ENCODE peak calls at places on chromosomes 6 and 20, in six cellular contexts. D, N, E, J, L and A are unnamed samples.

GRCh38 chr6:4281341-4282293 is 146.2 kb upstream of the ECI2 start:
- DNase-seq in D (peak; percentile 44), J (peak; percentile 62), L (peak; percentile 39), E (peak; percentile 62), N (no peak), A (no peak)

GRCh38 chr20:38880952-38881735 is 45.1 kb upstream of the FAM83D start:
- DNase-seq in E (no peak), D (no peak), L (no peak), J (no peak), N (no peak), A (peak; percentile 95)

GRCh38 chr20:20204326-20204725 is 152.0 kb downstream of the CFAP61 start:
- DNase-seq in N (no peak), D (no peak), L (no peak), E (no peak), J (no peak), A (peak; percentile 43)

GRCh38 chr6:1739680-1740079 is 130.0 kb downstream of the FOXC1 start:
- DNase-seq in N (no peak), J (no peak), L (no peak), D (no peak), E (no peak), A (no peak)

GRCh38 chr6:6629416-6629815 is 40.9 kb downstream of the LY86 start:
- DNase-seq in N (no peak), E (no peak), D (no peak), L (peak; percentile 6), J (no peak), A (no peak)

GRCh38 chr6:130761286-130761685 is 65.9 kb upstream of the SMLR1 start:
- DNase-seq in E (no peak), L (no peak), J (no peak), D (no peak), N (no peak), A (no peak)

GRCh38 chr6:132736239-132736638 is 21.5 kb downstream of the VNN2 start:
- DNase-seq in D (no peak), L (no peak), J (no peak), N (no peak), E (peak; percentile 14), A (no peak)

GRCh38 chr20:57660510-57661199 is 40.4 kb upstream of the ZBP1 start:
- DNase-seq in E (no peak), N (no peak), J (no peak), D (no peak), L (no peak), A (no peak)

GRCh38 chr6:119148102-119148824 is 69.8 kb upstream of the FAM184A start:
- DNase-seq in J (peak; percentile 66), N (no peak), D (peak; percentile 43), E (peak; percentile 83), L (peak; percentile 70), A (peak; percentile 54)

GRCh38 chr6:26017567-26017966 is 55.0 kb downstream of the TRIM38 start:
- DNase-seq in L (peak; percentile 96), E (peak; percentile 95), N (no peak), D (peak; percentile 38), J (peak; percentile 30), A (no peak)

GRCh38 chr6:141123084-141123483 is 1009.6 kb upstream of the GJE1 start:
- DNase-seq in J (no peak), E (peak; percentile 15), N (no peak), D (no peak), L (no peak), A (no peak)

GRCh38 chr20:15162061-15162740 is 824.8 kb upstream of the FLRT3 start:
- DNase-seq in E (no peak), N (no peak), D (no peak), J (no peak), L (no peak), A (no peak)

GRCh38 chr6:19465240-19465639 is 371.9 kb upstream of the ID4 start:
- DNase-seq in L (no peak), E (no peak), J (no peak), N (no peak), D (no peak), A (no peak)

GRCh38 chr20:51712501-51713212 is 55.5 kb downstream of the ATP9A start:
- DNase-seq in E (peak; percentile 39), L (peak; percentile 21), J (peak; percentile 51), D (no peak), N (no peak), A (no peak)

GRCh38 chr6:162123797-162124196 is 603.8 kb downstream of the PRKN start:
- DNase-seq in E (no peak), D (no peak), J (no peak), L (no peak), N (no peak), A (no peak)

GRCh38 chr6:16413399-16413798 is 175.0 kb downstream of the GMPR start:
- DNase-seq in N (no peak), J (no peak), D (no peak), E (peak; percentile 37), L (no peak), A (no peak)

GRCh38 chr6:31412506-31412905 is 9.1 kb downstream of the MICA start:
- DNase-seq in J (no peak), D (no peak), L (no peak), E (no peak), N (no peak), A (no peak)

GRCh38 chr20:63538204-63539091 is 1.3 kb upstream of the PTK6 start:
- DNase-seq in J (no peak), N (no peak), E (peak; percentile 22), D (peak; percentile 95), L (no peak), A (no peak)

GRCh38 chr6:14452567-14453527 is 335.3 kb downstream of the CD83 start:
- DNase-seq in D (no peak), E (no peak), N (no peak), J (no peak), L (no peak), A (no peak)

GRCh38 chr6:150280703-150281102 is 88.1 kb upstream of the IYD start:
- DNase-seq in E (no peak), J (no peak), L (no peak), D (no peak), N (no peak), A (no peak)

GRCh38 chr6:150279533-150279932 is 89.3 kb upstream of the IYD start:
- DNase-seq in D (no peak), J (no peak), N (no peak), E (no peak), L (no peak), A (no peak)

GRCh38 chr6:150286919-150287318 is 81.9 kb upstream of the IYD start:
- DNase-seq in J (no peak), N (no peak), E (peak; percentile 7), L (no peak), D (no peak), A (no peak)

GRCh38 chr6:150282806-150283205 is 86.0 kb upstream of the IYD start:
- DNase-seq in J (no peak), N (no peak), E (peak; percentile 13), D (no peak), L (no peak), A (no peak)

GRCh38 chr6:150281767-150282166 is 87.0 kb upstream of the IYD start:
- DNase-seq in L (no peak), D (no peak), J (no peak), N (no peak), E (no peak), A (no peak)
- H3K36me3 ChIP-seq in L (no peaks in the 10 kb centered on the region), D (no peaks in the 10 kb centered on the region), J (no peaks in the 10 kb centered on the region), N (no peaks in the 10 kb centered on the region), E (no peaks in the 10 kb centered on the region), A (no peaks in the 10 kb centered on the region)

DNA sequence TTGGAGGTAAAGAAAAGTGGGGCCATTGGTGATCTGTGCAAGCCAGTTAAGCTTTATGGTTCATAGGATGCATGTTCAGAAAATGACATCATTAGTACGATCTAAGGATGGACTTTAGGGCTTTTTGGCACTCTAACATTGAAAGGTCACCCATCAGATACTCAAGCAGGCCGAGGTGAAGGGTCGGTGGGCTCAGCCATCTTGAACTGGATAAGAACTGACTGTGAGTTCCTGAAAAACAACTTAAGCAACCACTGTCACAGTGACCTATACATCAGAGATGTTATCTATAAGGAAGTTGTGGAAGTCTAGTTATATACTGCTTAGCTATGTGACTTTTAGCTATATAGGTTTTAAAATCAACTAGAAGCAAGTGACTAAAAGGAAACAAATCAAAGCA is 13.0 kb upstream of the ITCH start:
- DNase-seq in N (no peak), E (no peak), D (no peak), J (no peak), L (no peak), A (no peak)
- H3K4me3 ChIP-seq in N (no peak overlapping the region), E (no peak overlapping the region), D (no peak overlapping the region), J (no peak overlapping the region), L (no peak overlapping the region), A (no peak overlapping the region)

DNA sequence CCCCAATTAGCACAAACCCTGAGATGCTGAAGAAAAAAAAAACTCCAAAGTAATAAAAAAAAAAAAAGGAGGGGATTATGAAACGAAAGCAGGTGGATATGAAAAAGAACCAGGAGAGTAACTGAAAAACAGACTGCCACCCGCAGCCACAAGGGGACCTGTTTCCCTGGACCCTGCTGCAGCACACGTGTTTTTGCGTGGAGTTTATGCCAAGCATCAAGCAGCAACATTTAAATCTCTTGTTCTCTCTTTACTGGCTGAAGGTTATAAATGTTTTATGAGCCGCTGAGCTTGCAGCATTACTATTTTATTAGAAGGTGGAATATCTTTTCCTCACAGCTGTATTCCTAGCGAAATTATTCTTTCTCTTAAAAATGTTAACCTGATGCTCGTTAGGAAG is 131.6 kb upstream of the OLIG3 start:
- DNase-seq in N (no peak), E (no peak), D (no peak), J (no peak), L (no peak), A (no peak)
- TF ChIP-seq CTCF in N (peak; percentile 22), E (no peak), D (no peak), J (no peak), L (peak; percentile 11), A (peak; percentile 45)

GRCh38 chr6:8079116-8079515 is 14.9 kb upstream of the BLOC1S5 start:
- DNase-seq in E (no peak), N (no peak), D (no peak), J (no peak), L (no peak), A (no peak)

GRCh38 chr6:8084586-8084985 is 17.8 kb downstream of the EEF1E1 start:
- DNase-seq in N (no peak), J (no peak), D (no peak), L (no peak), E (no peak), A (no peak)

GRCh38 chr6:8082954-8083858 is 19.0 kb upstream of the BLOC1S5 start:
- DNase-seq in D (no peak), J (peak; percentile 53), E (peak; percentile 96), N (peak; percentile 83), L (peak; percentile 68), A (no peak)

GRCh38 chr6:8082572-8082953 is 18.4 kb upstream of the BLOC1S5 start:
- DNase-seq in N (no peak), D (no peak), E (no peak), L (no peak), J (no peak), A (no peak)

DNA sequence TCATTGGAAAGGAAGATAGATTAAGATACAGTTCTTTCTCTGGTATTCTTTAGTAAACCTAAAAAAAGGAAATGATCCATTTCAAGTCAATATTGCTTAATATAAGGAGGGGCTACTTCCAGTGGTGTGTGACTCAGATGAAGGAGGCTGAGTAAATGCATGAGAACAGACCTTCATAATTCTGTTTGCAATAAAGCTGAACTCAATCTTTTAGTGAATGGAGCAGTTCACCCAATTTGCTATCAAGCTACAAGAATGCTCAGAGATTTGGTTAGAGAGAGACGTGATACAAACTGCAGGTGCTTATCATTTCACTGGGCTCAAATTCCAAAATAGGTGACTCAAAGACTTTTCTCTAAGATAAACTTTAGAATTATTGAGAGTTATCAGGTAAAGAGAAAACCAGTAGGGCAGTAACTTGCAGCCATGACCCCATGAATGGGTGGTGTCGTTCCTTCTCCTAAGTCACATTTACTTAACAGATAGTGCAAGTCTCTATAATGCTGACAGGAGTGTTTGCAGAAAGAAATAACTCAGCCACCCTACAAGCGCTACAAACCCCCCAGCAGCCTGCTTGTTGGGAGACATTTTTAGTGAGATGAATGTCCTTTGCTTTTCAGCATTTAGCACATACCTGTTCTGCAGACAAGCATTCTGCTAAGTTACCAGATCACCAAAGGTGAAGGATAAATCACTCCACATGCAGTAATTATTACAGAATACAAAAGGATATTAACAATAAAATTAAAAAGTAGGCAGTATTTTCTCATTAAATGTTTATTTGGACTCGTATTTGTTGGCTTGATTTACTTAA is 16.4 kb upstream of the BLOC1S5 start:
- DNase-seq in J (no peak), L (peak; percentile 53), E (peak; percentile 82), D (no peak), N (no peak), A (no peak)
- H3K36me3 ChIP-seq in J (no peaks in the 10 kb centered on the region), L (no peaks in the 10 kb centered on the region), E (no peaks in the 10 kb centered on the region), D (no peaks in the 10 kb centered on the region), N (no peaks in the 10 kb centered on the region), A (peaks cover 26% of the 10 kb centered on the region)